ENCODE peak calls at places on chromosomes 6 and 20, in eight cellular contexts. Q, T, H, W, K, B, C and N are unnamed samples.

GRCh38 chr20:61331542-61331941 is 79.5 kb downstream of the CDH4 start:
- DNase-seq in C (no peak), H (peak), W (no peak), K (no peak), B (no peak), T (no peak), Q (no peak), N (no peak)

GRCh38 chr20:652611-653109 is 340 bp downstream of the SRXN1 start:
- DNase-seq in B (no peak), Q (peak), C (no peak), W (peak), H (no peak), K (no peak), T (no peak), N (no peak)

GRCh38 chr6:158759966-158760617 is 59.1 kb downstream of the EZR start:
- DNase-seq in Q (no peak), H (no peak), B (no peak), C (no peak), W (no peak), T (no peak), K (no peak), N (no peak)

GRCh38 chr20:47317127-47317895 is 39.2 kb downstream of the ZMYND8 start:
- DNase-seq in C (peak), W (peak), H (peak), Q (peak), K (no peak), B (peak), T (peak), N (no peak)

GRCh38 chr20:10216146-10216741 is 2.4 kb upstream of the SNAP25 start:
- DNase-seq in Q (no peak), K (no peak), C (no peak), T (no peak), B (no peak), H (no peak), W (peak), N (no peak)

GRCh38 chr20:10448270-10449156 is 13.4 kb downstream of the SLX4IP start:
- DNase-seq in Q (peak), B (peak), T (no peak), W (peak), C (no peak), K (no peak), H (no peak), N (no peak)

GRCh38 chr20:49877254-49877990 is 37.9 kb downstream of the SPATA2 start:
- DNase-seq in C (no peak), K (no peak), T (no peak), W (no peak), B (no peak), Q (no peak), H (no peak), N (no peak)

GRCh38 chr6:156471000-156471399 is 306.2 kb upstream of the ARID1B start:
- DNase-seq in K (no peak), B (no peak), T (no peak), W (no peak), H (no peak), Q (no peak), C (no peak), N (no peak)

GRCh38 chr6:132820629-132821381 is 6.4 kb downstream of the RPS12 start:
- DNase-seq in T (no peak), B (no peak), C (no peak), K (no peak), Q (peak), H (no peak), W (peak), N (no peak)

GRCh38 chr6:141598487-141598886 is 534.2 kb upstream of the GJE1 start:
- DNase-seq in K (no peak), Q (peak), W (peak), H (no peak), B (no peak), C (no peak), T (no peak), N (no peak)

GRCh38 chr6:5053864-5054426 is 31.2 kb upstream of the PPP1R3G start:
- DNase-seq in K (peak), T (no peak), W (no peak), Q (no peak), C (no peak), H (no peak), B (peak), N (no peak)

GRCh38 chr20:7094438-7094997 is 327.0 kb downstream of the BMP2 start:
- DNase-seq in C (no peak), Q (peak), T (peak), K (peak), H (no peak), W (peak), B (peak), N (peak)

GRCh38 chr20:17460119-17460518 is 71.1 kb downstream of the BFSP1 start:
- DNase-seq in H (no peak), T (no peak), K (no peak), Q (no peak), C (no peak), W (peak), B (no peak), N (no peak)

GRCh38 chr20:48025661-48026060 is 240.4 kb upstream of the SULF2 start:
- DNase-seq in W (peak), H (no peak), Q (peak), K (no peak), C (no peak), T (no peak), B (no peak), N (no peak)

GRCh38 chr6:17178754-17179153 is 76.9 kb downstream of the STMND1 start:
- DNase-seq in K (peak), C (no peak), H (no peak), B (no peak), Q (no peak), W (no peak), T (no peak), N (no peak)

GRCh38 chr6:158707120-158707519 is 57.3 kb downstream of the SYTL3 start:
- DNase-seq in B (no peak), K (no peak), T (no peak), W (peak), H (no peak), C (no peak), Q (peak), N (no peak)

GRCh38 chr6:169591616-169592015 is 110.2 kb downstream of the WDR27 start:
- DNase-seq in Q (no peak), W (no peak), H (no peak), T (no peak), B (no peak), C (no peak), K (no peak), N (no peak)

GRCh38 chr6:113414511-113414910 is 442.6 kb upstream of the MARCKS start:
- DNase-seq in T (no peak), H (no peak), B (peak), Q (peak), C (no peak), K (no peak), W (peak), N (no peak)

GRCh38 chr6:105099371-105099770 is 80.4 kb downstream of the POPDC3 start:
- DNase-seq in B (no peak), K (no peak), Q (no peak), C (no peak), W (no peak), T (no peak), H (no peak), N (no peak)

GRCh38 chr6:96007663-96008062 is 8.1 kb upstream of the FUT9 start:
- DNase-seq in K (no peak), W (no peak), B (no peak), T (no peak), H (no peak), C (no peak), Q (no peak), N (no peak)

GRCh38 chr6:113894712-113895674 is 37.8 kb downstream of the MARCKS start:
- DNase-seq in W (no peak), H (no peak), Q (peak), C (no peak), T (no peak), K (no peak), B (no peak), N (no peak)

GRCh38 chr6:11618533-11618932 is 81.0 kb downstream of the TMEM170B start:
- DNase-seq in Q (peak), W (peak), C (no peak), T (no peak), H (no peak), B (peak), K (no peak), N (no peak)

GRCh38 chr6:111605100-111605748 is 454 bp downstream of the TRAF3IP2 start:
- DNase-seq in H (peak), B (peak), T (peak), K (no peak), W (peak), C (peak), Q (peak), N (no peak)

GRCh38 chr6:78910611-78911134 is 43.3 kb downstream of the IRAK1BP1 start:
- DNase-seq in C (peak), B (no peak), Q (peak), T (peak), W (no peak), K (no peak), H (peak), N (no peak)

GRCh38 chr6:36832313-36832712 is 6.9 kb downstream of the CPNE5 start:
- DNase-seq in W (no peak), Q (no peak), K (no peak), C (no peak), B (no peak), T (no peak), H (no peak), N (no peak)

GRCh38 chr6:16334671-16335070 is 96.3 kb downstream of the GMPR start:
- DNase-seq in B (peak), H (no peak), C (no peak), Q (peak), T (no peak), W (peak), K (no peak), N (peak)

GRCh38 chr6:2961971-2962370 is 9.4 kb downstream of the SERPINB6 start:
- DNase-seq in H (no peak), K (no peak), C (no peak), Q (no peak), W (no peak), T (no peak), B (no peak), N (no peak)

GRCh38 chr20:20412750-20413149 is 44.8 kb downstream of the INSM1 start:
- DNase-seq in K (no peak), T (no peak), C (no peak), W (no peak), Q (no peak), H (no peak), B (peak), N (no peak)

GRCh38 chr20:1166963-1167720 is 17.6 kb downstream of the TMEM74B start:
- DNase-seq in Q (peak), H (no peak), C (no peak), T (no peak), B (no peak), W (peak), K (no peak), N (no peak)

GRCh38 chr20:59817406-59817805 is 116.0 kb downstream of the SYCP2 start:
- DNase-seq in T (no peak), C (no peak), B (no peak), Q (no peak), W (no peak), H (no peak), K (no peak), N (no peak)

GRCh38 chr6:19891446-19891845 is 54.3 kb downstream of the ID4 start:
- DNase-seq in W (no peak), Q (no peak), H (no peak), C (no peak), T (no peak), B (no peak), K (no peak), N (no peak)

GRCh38 chr6:169991031-169991390 is 239.6 kb downstream of the ERMARD start:
- DNase-seq in C (no peak), H (no peak), T (no peak), Q (no peak), B (no peak), K (no peak), W (no peak), N (no peak)

GRCh38 chr20:19737025-19737424 is 21.0 kb upstream of the RIN2 start:
- DNase-seq in Q (peak), W (peak), K (no peak), T (no peak), C (no peak), B (no peak), H (no peak), N (no peak)

GRCh38 chr20:35595901-35596300 is 19.7 kb upstream of the SPAG4 start:
- DNase-seq in W (no peak), K (no peak), C (no peak), H (no peak), Q (no peak), T (no peak), B (no peak), N (no peak)

GRCh38 chr6:118859517-118860064 is 34.4 kb upstream of the ASF1A start:
- DNase-seq in B (no peak), H (no peak), K (no peak), T (no peak), Q (no peak), W (no peak), C (no peak), N (no peak)